ENCODE peak calls at places on chromosomes 4 and X, in four cellular contexts. C is nephron progenitor cell, L is GM20000, R is NCI-H2171 treated with DMSO at 0.1 percent for 48 hours. F is an unnamed sample.

GRCh38 chrX:104166735-104167436 is 633 bp downstream of the FAM199X start:
- DNase-seq in R (no peak), C (peak), L (no peak), F (no peak)

GRCh38 chr4:56276547-56276946 is 110.7 kb downstream of the AASDH start:
- DNase-seq in L (no peak), R (no peak), C (no peak), F (no peak)

GRCh38 chrX:47707031-47707780 is 48.2 kb upstream of the UXT start:
- DNase-seq in C (no peak), L (no peak), R (peak), F (no peak)

GRCh38 chr4:37450309-37450708 is 205.8 kb downstream of the NWD2 start:
- DNase-seq in L (no peak), R (no peak), C (no peak), F (no peak)

GRCh38 chr4:89308161-89308500 is 531 bp upstream of the GPRIN3 start:
- DNase-seq in C (no peak), R (no peak), L (no peak), F (no peak)

GRCh38 chr4:56158483-56158882 is 209.7 kb downstream of the CEP135 start:
- DNase-seq in C (no peak), R (no peak), L (no peak), F (no peak)

GRCh38 chr4:38310446-38311043 is 350.3 kb downstream of the PTTG2 start:
- DNase-seq in C (no peak), R (no peak), L (peak), F (no peak)

GRCh38 chr4:181261279-181261678 is 981.9 kb upstream of the TENM3 start:
- DNase-seq in C (no peak), R (no peak), L (no peak), F (peak)

GRCh38 chrX:18725316-18725943 is 18.0 kb downstream of the PPEF1 start:
- DNase-seq in R (no peak), L (no peak), C (no peak), F (no peak)

GRCh38 chrX:120207009-120207610 is 43.5 kb upstream of the ZBTB33 start:
- DNase-seq in C (no peak), L (no peak), R (no peak), F (no peak)

GRCh38 chrX:68829594-68830485 is 1.0 kb downstream of the EFNB1 start:
- DNase-seq in L (no peak), R (peak), C (no peak), F (no peak)

GRCh38 chr4:140312101-140312500 is 61.3 kb upstream of the SCOC start:
- DNase-seq in L (no peak), R (no peak), C (no peak), F (no peak)

F was measured in NCI-H2107.